ENCODE peak calls at places on chromosomes 6 and 20, in five cellular contexts. Z is HepG2, C is H1, I is GM12878, T is K562. K is an unnamed sample.

GRCh38 chr6:105757512-105758200 is 328.5 kb upstream of the PRDM1 start:
- DNase-seq in Z (peak; percentile 13), C (no peak), I (peak; percentile 76), T (no peak), K (no peak)

GRCh38 chr6:170062209-170062903 is 228.5 kb downstream of the DLL1 start:
- DNase-seq in Z (no peak), C (peak; percentile 43), I (no peak), T (no peak), K (no peak)

GRCh38 chr6:132643547-132643946 is 15.4 kb downstream of the TAAR1 start:
- DNase-seq in Z (no peak), C (no peak), I (no peak), T (no peak), K (no peak)

GRCh38 chr6:157056275-157056674 is 267.0 kb downstream of the TMEM242 start:
- DNase-seq in Z (no peak), C (no peak), I (no peak), T (no peak), K (no peak)

GRCh38 chr6:3281669-3282460 is 23.1 kb downstream of the PSMG4 start:
- DNase-seq in Z (no peak), C (no peak), I (no peak), T (no peak), K (no peak)

GRCh38 chr20:4074877-4075455 is 59.6 kb upstream of the RNF24 start:
- DNase-seq in Z (no peak), C (peak; percentile 30), I (no peak), T (peak; percentile 62), K (no peak)

GRCh38 chr6:34510299-34510698 is 44.4 kb downstream of the PACSIN1 start:
- DNase-seq in Z (no peak), C (no peak), I (no peak), T (no peak), K (no peak)

GRCh38 chr20:50561379-50562078 is 51.3 kb downstream of the PTPN1 start:
- DNase-seq in Z (no peak), C (no peak), I (no peak), T (no peak), K (peak; percentile 95)

GRCh38 chr6:44216677-44217331 is at the start of gene MYMX:
- DNase-seq in Z (no peak), C (peak; percentile 79), I (no peak), T (no peak), K (no peak)

GRCh38 chr6:28258877-28259777 is at the start of gene NKAPL:
- DNase-seq in Z (no peak), C (peak; percentile 43), I (no peak), T (no peak), K (no peak)

GRCh38 chr20:16919841-16920240 is 171.7 kb downstream of the OTOR start:
- DNase-seq in Z (no peak), C (no peak), I (no peak), T (no peak), K (no peak)

GRCh38 chr6:6057442-6058053 is 50.8 kb upstream of the NRN1 start:
- DNase-seq in Z (peak; percentile 57), C (no peak), I (peak; percentile 53), T (peak; percentile 31), K (peak; percentile 35)

GRCh38 chr6:156396791-156397418 is 380.3 kb upstream of the ARID1B start:
- DNase-seq in Z (no peak), C (peak; percentile 63), I (no peak), T (no peak), K (no peak)

GRCh38 chr20:25042531-25043498 is 15.1 kb downstream of the ACSS1 start:
- DNase-seq in Z (no peak), C (no peak), I (peak; percentile 61), T (no peak), K (no peak)

GRCh38 chr6:34953084-34954025 is 64.3 kb downstream of the ANKS1A start:
- DNase-seq in Z (peak; percentile 97), C (no peak), I (no peak), T (no peak), K (peak; percentile 6)

GRCh38 chr6:114432380-114432779 is 89.6 kb upstream of the HS3ST5 start:
- DNase-seq in Z (no peak), C (no peak), I (no peak), T (no peak), K (no peak)

GRCh38 chr6:170026272-170027110 is 264.4 kb downstream of the DLL1 start:
- DNase-seq in Z (no peak), C (no peak), I (no peak), T (no peak), K (peak; percentile 27)

GRCh38 chr20:31712564-31713311 is 9.9 kb downstream of the BCL2L1 start:
- DNase-seq in Z (peak; percentile 95), C (peak; percentile 55), I (no peak), T (no peak), K (peak; percentile 92)

GRCh38 chr6:5657684-5658429 is 348.9 kb downstream of the NRN1 start:
- DNase-seq in Z (no peak), C (no peak), I (no peak), T (no peak), K (no peak)

GRCh38 chr20:8853805-8854338 is 215.0 kb upstream of the PLCB4 start:
- DNase-seq in Z (peak; percentile 89), C (no peak), I (peak; percentile 5), T (peak; percentile 39), K (peak; percentile 40)

GRCh38 chr6:34974249-34974642 is 85.2 kb downstream of the ANKS1A start:
- DNase-seq in Z (no peak), C (no peak), I (no peak), T (no peak), K (no peak)

GRCh38 chr6:52160468-52161104 is 25.6 kb upstream of the IL17A start:
- DNase-seq in Z (no peak), C (no peak), I (no peak), T (no peak), K (no peak)

GRCh38 chr6:34391023-34391485 is 1.4 kb downstream of the NUDT3 start:
- DNase-seq in Z (peak; percentile 85), C (no peak), I (no peak), T (no peak), K (no peak)

GRCh38 chr6:8749449-8749848 is 314.1 kb upstream of the SLC35B3 start:
- DNase-seq in Z (no peak), C (no peak), I (no peak), T (no peak), K (no peak)

GRCh38 chr20:60785817-60786216 is 466.2 kb upstream of the CDH4 start:
- DNase-seq in Z (no peak), C (no peak), I (no peak), T (no peak), K (no peak)

GRCh38 chr6:4128748-4129147 is 6.6 kb downstream of the ECI2 start:
- DNase-seq in Z (no peak), C (no peak), I (no peak), T (peak; percentile 42), K (no peak)

GRCh38 chr6:107600936-107601335 is 111.0 kb downstream of the SOBP start:
- DNase-seq in Z (peak; percentile 18), C (no peak), I (no peak), T (no peak), K (no peak)

GRCh38 chr6:162615016-162615717 is 112.4 kb downstream of the PRKN start:
- DNase-seq in Z (no peak), C (no peak), I (no peak), T (no peak), K (no peak)

GRCh38 chr20:43388267-43389081 is 69.2 kb upstream of the SRSF6 start:
- DNase-seq in Z (no peak), C (no peak), I (no peak), T (no peak), K (no peak)

GRCh38 chr20:59123011-59123676 is 40.5 kb upstream of the ZNF831 start:
- DNase-seq in Z (no peak), C (no peak), I (no peak), T (no peak), K (no peak)

GRCh38 chr20:48820649-48820973 is 7.2 kb downstream of the PREX1 start:
- DNase-seq in Z (no peak), C (no peak), I (no peak), T (no peak), K (no peak)

GRCh38 chr6:27502508-27503435 is 29.9 kb upstream of the ZNF184 start:
- DNase-seq in Z (peak; percentile 74), C (peak; percentile 86), I (peak; percentile 80), T (peak; percentile 66), K (peak; percentile 68)

GRCh38 chr6:87026961-87027360 is 67.9 kb downstream of the CGA start:
- DNase-seq in Z (no peak), C (no peak), I (no peak), T (no peak), K (no peak)

GRCh38 chr6:22954749-22955385 is 385.5 kb downstream of the HDGFL1 start:
- DNase-seq in Z (peak; percentile 4), C (no peak), I (no peak), T (no peak), K (no peak)

GRCh38 chr6:159819932-159820640 is 20.0 kb downstream of the PNLDC1 start:
- DNase-seq in Z (no peak), C (no peak), I (no peak), T (no peak), K (no peak)

GRCh38 chr6:107308676-107309075 is 150.7 kb downstream of the PDSS2 start:
- DNase-seq in Z (no peak), C (no peak), I (no peak), T (no peak), K (no peak)

GRCh38 chr20:53365676-53366075 is 228.0 kb downstream of the ZNF217 start:
- DNase-seq in Z (peak; percentile 20), C (no peak), I (no peak), T (no peak), K (no peak)

DNA sequence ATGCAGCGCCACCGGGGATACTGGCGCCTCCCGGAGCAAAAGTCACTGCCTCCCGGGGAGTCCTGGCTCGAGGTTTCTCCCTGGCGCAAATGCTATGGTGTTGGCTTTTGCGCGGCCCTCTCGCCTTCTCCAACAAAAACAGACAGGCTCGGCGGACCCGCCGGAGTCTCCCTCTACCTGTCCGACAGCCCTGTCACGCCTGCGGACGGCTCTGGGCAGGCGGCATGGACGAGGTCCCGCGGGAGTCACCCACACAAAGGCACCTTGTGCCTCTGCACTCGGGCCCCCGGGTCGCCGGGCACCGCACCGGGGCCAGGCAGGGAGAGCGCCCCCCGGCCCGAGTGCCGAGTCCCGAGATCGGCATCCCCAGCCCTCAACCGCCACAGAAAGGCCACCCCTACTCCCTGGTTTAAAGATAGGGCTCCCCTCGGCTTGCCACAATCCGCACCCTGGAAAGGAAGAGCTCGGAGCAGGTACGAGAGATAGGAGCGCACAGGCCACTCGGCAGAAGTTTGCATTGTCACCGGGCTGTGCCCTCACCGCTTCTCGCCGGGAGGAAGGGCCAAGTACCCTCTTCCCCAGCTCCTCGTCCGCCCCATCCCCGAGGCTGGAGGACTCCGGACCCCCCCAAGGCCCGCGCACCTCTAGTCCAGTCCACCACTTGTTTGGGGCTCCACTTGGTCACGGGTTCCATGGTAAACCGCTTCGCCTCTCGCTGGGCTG is 903 bp downstream of the CNKSR3 start:
- DNase-seq in Z (peak; percentile 44), C (peak; percentile 85), I (no peak), T (peak; percentile 68), K (no peak)
- TF ChIP-seq SIN3A in Z (peak; percentile 3), C (no peak), I (no peak), T (peak; percentile 13), K (no peak)

GRCh38 chr6:135291288-135292116 is 110.4 kb downstream of the MYB start:
- DNase-seq in Z (peak; percentile 11), C (no peak), I (no peak), T (peak; percentile 46), K (peak; percentile 12)
- TF ChIP-seq CEBPB in Z (no peak), C (no peak), I (no peak), T (no peak), K (no peak)

GRCh38 chr6:146041282-146041681 is 12.4 kb downstream of the GRM1 start:
- DNase-seq in Z (peak; percentile 33), C (peak; percentile 52), I (no peak), T (no peak), K (peak; percentile 18)
- TF ChIP-seq SRF in Z (no peak), C (no peak), I (no peak), T (no peak), K (no peak)

GRCh38 chr6:119313937-119314893 is 35.3 kb downstream of the MAN1A1 start:
- DNase-seq in Z (no peak), C (no peak), I (peak; percentile 42), T (no peak), K (no peak)
- TF ChIP-seq SIN3A in Z (no peak), C (no peak), I (no peak), T (no peak), K (no peak)

K was measured in HCT116.